ENCODE peak calls at places on chromosomes 1 and 21, in four cellular contexts. R is K562, J is WTC11, E is HepG2. C is an unnamed sample.

GRCh38 chr1:59075021-59075420 is 221.9 kb upstream of the FGGY start:
- DNase-seq in R (no peak), J (no peak), E (no peak), C (no peak)

GRCh38 chr1:201461193-201461657 is 7.8 kb downstream of the PHLDA3 start:
- DNase-seq in R (peak), J (no peak), E (peak), C (peak)

GRCh38 chr1:193348126-193349045 is 162.0 kb upstream of the B3GALT2 start:
- DNase-seq in R (no peak), J (no peak), E (no peak), C (no peak)

GRCh38 chr1:11530731-11531311 is 51.9 kb downstream of the DISP3 start:
- DNase-seq in R (no peak), J (peak), E (no peak), C (no peak)

GRCh38 chr1:89594096-89594740 is 38.7 kb upstream of the LRRC8C start:
- DNase-seq in R (no peak), J (no peak), E (no peak), C (no peak)

GRCh38 chr1:111736548-111737215 is 2.5 kb downstream of the INKA2 start:
- DNase-seq in R (no peak), J (no peak), E (no peak), C (no peak)

GRCh38 chr21:34022557-34023335 is 50.6 kb upstream of the MRPS6 start:
- DNase-seq in R (no peak), J (no peak), E (no peak), C (no peak)

GRCh38 chr1:111497592-111497991 is 5.8 kb downstream of the ADORA3 start:
- DNase-seq in R (no peak), J (no peak), E (no peak), C (no peak)

GRCh38 chr1:54694771-54695170 is 20.9 kb upstream of the TTC4 start:
- DNase-seq in R (no peak), J (no peak), E (no peak), C (no peak)

GRCh38 chr1:115829947-115830346 is 11.0 kb downstream of the NHLH2 start:
- DNase-seq in R (no peak), J (peak), E (no peak), C (no peak)

GRCh38 chr1:103106426-103107321 is 1.6 kb downstream of the COL11A1 start:
- DNase-seq in R (peak), J (peak), E (peak), C (peak)

GRCh38 chr21:42299324-42300044 is 15.7 kb downstream of the TFF3 start:
- DNase-seq in R (no peak), J (no peak), E (no peak), C (no peak)

GRCh38 chr1:244236721-244237120 is 185.6 kb downstream of the ZBTB18 start:
- DNase-seq in R (no peak), J (no peak), E (no peak), C (no peak)

GRCh38 chr21:15557925-15558324 is 171.9 kb upstream of the USP25 start:
- DNase-seq in R (peak), J (no peak), E (peak), C (no peak)

GRCh38 chr1:35014486-35014885 is 17.3 kb downstream of the ZMYM6 start:
- DNase-seq in R (no peak), J (no peak), E (no peak), C (no peak)

GRCh38 chr1:65691962-65692361 is 100.7 kb upstream of the PDE4B start:
- DNase-seq in R (no peak), J (no peak), E (no peak), C (no peak)

GRCh38 chr1:234955107-234955731 is 173.4 kb downstream of the TOMM20 start:
- DNase-seq in R (peak), J (no peak), E (no peak), C (no peak)

GRCh38 chr1:9435101-9435636 is 104.1 kb upstream of the SLC25A33 start:
- DNase-seq in R (no peak), J (no peak), E (peak), C (no peak)

GRCh38 chr1:214492405-214493075 is 58.9 kb downstream of the PTPN14 start:
- DNase-seq in R (no peak), J (no peak), E (no peak), C (no peak)

GRCh38 chr1:112872551-112872962 is 83.4 kb downstream of the SLC16A1 start:
- DNase-seq in R (peak), J (no peak), E (no peak), C (no peak)

GRCh38 chr1:96418969-96419368 is 302.6 kb upstream of the PTBP2 start:
- DNase-seq in R (no peak), J (no peak), E (no peak), C (no peak)

GRCh38 chr1:208154679-208155078 is 89.5 kb downstream of the PLXNA2 start:
- DNase-seq in R (no peak), J (no peak), E (no peak), C (no peak)

GRCh38 chr1:74415935-74416334 is 96.5 kb downstream of the LRRC53 start:
- DNase-seq in R (no peak), J (no peak), E (no peak), C (no peak)

GRCh38 chr1:192951961-192952460 is 107.1 kb downstream of the UCHL5 start:
- DNase-seq in R (peak), J (no peak), E (no peak), C (peak)

GRCh38 chr1:67648582-67649326 is 36.2 kb upstream of the GADD45A start:
- DNase-seq in R (peak), J (peak), E (no peak), C (no peak)

GRCh38 chr1:86377341-86377740 is 18.8 kb downstream of the ODF2L start:
- DNase-seq in R (peak), J (no peak), E (no peak), C (no peak)

GRCh38 chr1:211529453-211529852 is 37.5 kb upstream of the RD3 start:
- DNase-seq in R (no peak), J (no peak), E (no peak), C (no peak)

GRCh38 chr1:37461698-37462436 is 12.5 kb upstream of the ZC3H12A start:
- DNase-seq in R (no peak), J (no peak), E (peak), C (no peak)

GRCh38 chr21:30680586-30680985 is 37.9 kb downstream of the KRTAP20-3 start:
- DNase-seq in R (no peak), J (no peak), E (no peak), C (no peak)

GRCh38 chr1:20469406-20470076 is 16.5 kb downstream of the CAMK2N1 start:
- DNase-seq in R (no peak), J (no peak), E (peak), C (no peak)

GRCh38 chr1:62395291-62395690 is 41.6 kb upstream of the USP1 start:
- DNase-seq in R (no peak), J (no peak), E (no peak), C (no peak)

GRCh38 chr1:92705456-92705855 is 79.5 kb downstream of the EVI5 start:
- DNase-seq in R (peak), J (no peak), E (no peak), C (no peak)

GRCh38 chr1:179143332-179143731 is 61.5 kb downstream of the TOR3A start:
- DNase-seq in R (no peak), J (no peak), E (no peak), C (peak)

GRCh38 chr21:26070822-26071425 is 99.6 kb downstream of the APP start:
- DNase-seq in R (no peak), J (no peak), E (no peak), C (peak)

GRCh38 chr1:111669268-111669667 is 49.7 kb downstream of the RAP1A start:
- DNase-seq in R (peak), J (no peak), E (no peak), C (no peak)

GRCh38 chr21:34219334-34220020 is 144.3 kb upstream of the KCNE2 start:
- DNase-seq in R (no peak), J (no peak), E (no peak), C (no peak)

GRCh38 chr1:201584510-201584991 is 45.6 kb downstream of the NAV1 start:
- DNase-seq in R (no peak), J (no peak), E (no peak), C (no peak)

GRCh38 chr1:234926574-234927311 is 201.9 kb downstream of the TOMM20 start:
- DNase-seq in R (no peak), J (no peak), E (no peak), C (no peak)

GRCh38 chr1:5982276-5982675 is 9.9 kb downstream of the NPHP4 start:
- DNase-seq in R (no peak), J (no peak), E (no peak), C (no peak)

GRCh38 chr1:22317231-22317919 is 134.3 kb upstream of the ZBTB40 start:
- DNase-seq in R (peak), J (peak), E (no peak), C (peak)
- TF ChIP-seq NR3C1 in R (no peak), J (no peak), E (no peak), C (no peak)

GRCh38 chr1:25572708-25573590 is 29.5 kb downstream of the LDLRAP1 start:
- DNase-seq in R (peak), J (peak), E (no peak), C (peak)
- TF ChIP-seq NR3C1 in R (no peak), J (no peak), E (no peak), C (no peak)

GRCh38 chr1:156106624-156107488 is 7.7 kb upstream of the LMNA start:
- DNase-seq in R (peak), J (peak), E (no peak), C (peak)
- TF ChIP-seq NR3C1 in R (no peak), J (no peak), E (no peak), C (no peak)

DNA sequence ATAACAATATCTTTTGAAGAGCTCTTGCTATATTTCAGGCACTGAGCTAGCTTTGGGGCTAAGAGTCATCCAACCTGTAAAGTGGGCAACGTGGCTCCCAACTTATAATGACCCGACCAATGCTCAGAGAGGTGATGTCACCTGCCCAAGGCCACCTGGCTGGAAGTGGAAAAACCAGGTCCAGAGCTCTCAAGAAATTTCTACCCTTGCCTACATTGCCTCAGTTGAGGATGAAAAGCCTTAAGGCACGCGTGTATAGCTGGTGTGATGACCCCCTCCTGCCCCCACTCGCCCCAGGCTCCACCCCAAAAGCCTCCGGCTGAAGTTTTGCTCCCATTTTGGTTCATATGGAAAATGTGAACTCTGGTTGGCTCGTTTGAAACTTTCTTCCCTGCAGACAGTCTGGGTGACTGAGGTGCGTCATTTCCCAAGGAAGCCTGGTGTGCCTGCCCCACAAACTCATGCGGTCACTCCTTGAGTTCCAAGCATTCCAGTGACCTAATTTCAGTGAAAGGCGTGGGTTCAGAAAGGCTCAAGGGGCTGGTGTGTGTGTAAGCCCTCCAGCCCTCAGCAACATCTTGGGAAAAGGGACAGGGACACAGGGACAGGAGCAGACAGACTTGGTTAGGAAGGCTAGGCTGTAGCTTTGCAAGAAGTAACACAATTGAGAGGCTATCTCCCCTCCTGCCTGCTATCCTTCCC is 20.5 kb downstream of the HTR1D start:
- DNase-seq in R (no peak), J (no peak), E (no peak), C (peak)
- TF ChIP-seq NR3C1 in R (no peak), J (no peak), E (no peak), C (no peak)

DNA sequence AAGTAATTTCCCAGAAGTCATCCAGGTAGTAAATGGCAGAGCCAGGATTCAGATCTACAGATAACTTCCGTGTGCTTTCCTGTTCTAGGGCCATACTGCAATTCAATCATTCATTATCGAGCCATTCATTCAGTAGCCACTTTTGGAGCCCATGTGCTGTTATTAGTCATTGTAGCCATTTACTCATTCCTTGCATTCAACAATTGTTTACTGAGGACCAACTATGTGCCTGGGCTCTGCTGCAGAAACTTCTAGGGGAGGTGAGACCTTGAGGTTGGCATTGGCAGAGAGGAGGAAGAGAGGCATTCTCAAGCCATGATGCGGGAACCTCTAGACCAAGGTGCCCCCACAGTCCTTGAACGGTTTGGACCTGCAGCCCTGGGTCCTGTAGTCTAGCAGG is 27.9 kb downstream of the EPHB2 start:
- DNase-seq in R (no peak), J (no peak), E (no peak), C (no peak)
- TF ChIP-seq NR3C1 in R (no peak), J (no peak), E (no peak), C (no peak)

GRCh38 chr21:43868461-43868860 is 3.4 kb downstream of the AGPAT3 start:
- DNase-seq in R (no peak), J (no peak), E (no peak), C (no peak)
- TF ChIP-seq NR3C1 in R (no peak), J (no peak), E (no peak), C (no peak)

GRCh38 chr1:24154215-24154614 is 11.3 kb upstream of the IL22RA1 start:
- DNase-seq in R (no peak), J (no peak), E (no peak), C (no peak)

GRCh38 chr1:24159366-24159765 is 16.4 kb upstream of the IL22RA1 start:
- DNase-seq in R (no peak), J (no peak), E (no peak), C (no peak)

GRCh38 chr1:24155011-24155782 is 12.3 kb upstream of the IL22RA1 start:
- DNase-seq in R (peak), J (peak), E (peak), C (peak)

GRCh38 chr1:24157921-24158481 is 15.1 kb upstream of the IL22RA1 start:
- DNase-seq in R (no peak), J (peak), E (no peak), C (peak)

DNA sequence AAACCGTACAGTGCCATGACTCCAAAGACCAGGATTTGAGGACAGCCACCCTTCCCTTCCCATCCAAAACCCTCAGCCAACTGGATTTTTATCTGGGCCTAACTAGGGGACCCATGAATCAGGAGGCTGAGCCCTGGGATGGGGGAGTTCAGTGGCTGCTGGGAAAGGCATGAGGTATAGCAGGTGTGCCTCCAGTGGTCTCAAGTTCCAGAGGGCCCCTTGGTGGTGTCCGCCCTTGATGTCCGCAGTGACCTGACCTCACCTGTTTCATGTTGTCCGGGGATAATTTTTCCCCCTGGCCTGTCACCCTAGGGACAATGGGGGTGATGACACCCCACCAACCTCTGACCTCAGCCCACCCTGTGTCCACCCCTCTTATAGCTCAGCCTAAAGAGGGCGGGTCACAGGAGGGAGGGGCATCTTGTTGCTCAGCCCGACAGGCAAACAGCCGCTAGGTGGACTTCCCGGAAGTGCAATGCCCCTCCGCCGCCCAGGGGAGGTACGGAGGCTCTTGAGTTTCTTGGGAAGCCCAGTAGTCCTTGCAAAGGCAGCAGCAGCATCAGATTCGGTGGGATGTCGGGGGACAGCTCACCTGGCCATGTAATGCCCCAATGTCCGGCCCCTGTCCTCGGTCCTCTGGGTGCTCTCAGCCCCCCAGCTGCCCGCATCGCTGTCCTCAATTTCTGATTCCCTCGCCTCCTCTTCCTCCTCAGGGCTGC is 13.8 kb upstream of the IL22RA1 start:
- DNase-seq in R (no peak), J (no peak), E (no peak), C (no peak)
- TF ChIP-seq NR3C1 in R (no peak), J (no peak), E (no peak), C (no peak)

GRCh38 chr1:227760377-227760776 is 25.1 kb downstream of the SNAP47 start:
- DNase-seq in R (no peak), J (no peak), E (no peak), C (no peak)
- TF ChIP-seq NR3C1 in R (no peak), J (no peak), E (no peak), C (no peak)

C was measured in A549.